ENCODE peak calls at places on chromosomes 6 and 20, in four cellular contexts. One of them, this sample, is unnamed.

GRCh38 chr20:19817017-19817416 is 59.0 kb downstream of the RIN2 start:
- DNase-seq in IMR-90: peak
- DNase-seq in NCI-H460: peak
- DNase-seq in occipital lobe: no peak
- DNase-seq in this sample: no peak

GRCh38 chr20:60253471-60253870 is 295.2 kb downstream of the CDH26 start:
- DNase-seq in IMR-90: no peak
- DNase-seq in NCI-H460: no peak
- DNase-seq in occipital lobe: no peak
- DNase-seq in this sample: no peak

GRCh38 chr6:39951716-39952115 is 17.5 kb upstream of the MOCS1 start:
- DNase-seq in IMR-90: no peak
- DNase-seq in NCI-H460: no peak
- DNase-seq in occipital lobe: no peak
- DNase-seq in this sample: no peak

GRCh38 chr6:134074151-134074712 is 21.8 kb upstream of the SLC2A12 start:
- DNase-seq in IMR-90: no peak
- DNase-seq in NCI-H460: no peak
- DNase-seq in occipital lobe: peak
- DNase-seq in this sample: peak

GRCh38 chr6:126625019-126625418 is 285.1 kb downstream of the CENPW start:
- DNase-seq in IMR-90: peak
- DNase-seq in NCI-H460: peak
- DNase-seq in occipital lobe: no peak
- DNase-seq in this sample: no peak

GRCh38 chr20:1369970-1370369 is 22.9 kb downstream of the FKBP1A start:
- DNase-seq in IMR-90: no peak
- DNase-seq in NCI-H460: no peak
- DNase-seq in occipital lobe: no peak
- DNase-seq in this sample: no peak

GRCh38 chr6:89148016-89148750 is 2.3 kb downstream of the PM20D2 start:
- DNase-seq in IMR-90: peak
- DNase-seq in NCI-H460: no peak
- DNase-seq in occipital lobe: no peak
- DNase-seq in this sample: no peak

GRCh38 chr20:63128956-63129355 is 87.0 kb downstream of the YTHDF1 start:
- DNase-seq in IMR-90: no peak
- DNase-seq in NCI-H460: no peak
- DNase-seq in occipital lobe: no peak
- DNase-seq in this sample: no peak

GRCh38 chr6:73314577-73315492 is 39.2 kb downstream of the DPPA5 start:
- DNase-seq in IMR-90: no peak
- DNase-seq in NCI-H460: no peak
- DNase-seq in occipital lobe: no peak
- DNase-seq in this sample: no peak

GRCh38 chr6:151690768-151691562 is 116.5 kb upstream of the ESR1 start:
- DNase-seq in IMR-90: no peak
- DNase-seq in NCI-H460: no peak
- DNase-seq in occipital lobe: no peak
- DNase-seq in this sample: no peak

GRCh38 chr6:90500458-90500857 is 86.4 kb downstream of the MAP3K7 start:
- DNase-seq in IMR-90: no peak
- DNase-seq in NCI-H460: no peak
- DNase-seq in occipital lobe: no peak
- DNase-seq in this sample: no peak

GRCh38 chr20:1994627-1995026 is 769 bp upstream of the PDYN start:
- DNase-seq in IMR-90: no peak
- DNase-seq in NCI-H460: no peak
- DNase-seq in occipital lobe: no peak
- DNase-seq in this sample: no peak

GRCh38 chr20:47198254-47198671 is 158.2 kb downstream of the ZMYND8 start:
- DNase-seq in IMR-90: peak
- DNase-seq in NCI-H460: no peak
- DNase-seq in occipital lobe: no peak
- DNase-seq in this sample: no peak